ENCODE peak calls at places on chromosomes 12 and 14, in five cellular contexts. M is mesendoderm, B is H9, S is mesenchymal stem cell, V is trophoblast cell. C is an unnamed sample.

GRCh38 chr14:75851574-75851866 is 130.3 kb downstream of the TGFB3 start:
- DNase-seq in S (no peak), V (no peak), B (no peak), M (no peak), C (no peak)

GRCh38 chr12:26056335-26056734 is 68.5 kb downstream of the BHLHE41 start:
- DNase-seq in M (no peak), B (no peak), V (no peak), S (no peak), C (no peak)

GRCh38 chr12:80040075-80040738 is 59.1 kb upstream of the OTOGL start:
- DNase-seq in V (no peak), M (no peak), S (peak; percentile 93), B (no peak), C (no peak)

GRCh38 chr12:6367065-6367968 is 8.0 kb downstream of the SCNN1A start:
- DNase-seq in S (peak; percentile 42), V (no peak), B (no peak), M (no peak), C (no peak)

GRCh38 chr12:50788562-50788961 is 24.7 kb downstream of the ATF1 start:
- DNase-seq in M (no peak), S (peak; percentile 93), V (peak; percentile 90), B (no peak), C (no peak)

GRCh38 chr14:90851327-90852036 is 35.3 kb upstream of the TTC7B start:
- DNase-seq in S (no peak), M (no peak), B (no peak), V (no peak), C (no peak)

GRCh38 chr12:42410345-42410744 is 84.4 kb downstream of the PPHLN1 start:
- DNase-seq in S (no peak), B (no peak), M (no peak), V (no peak), C (no peak)

GRCh38 chr14:68140111-68140741 is 320.6 kb downstream of the RAD51B start:
- DNase-seq in S (peak; percentile 98), B (no peak), V (peak; percentile 80), M (peak; percentile 95), C (peak; percentile 37)

GRCh38 chr12:1839464-1839863 is 19.1 kb downstream of the LRTM2 start:
- DNase-seq in M (no peak), S (no peak), B (no peak), V (no peak), C (no peak)

GRCh38 chr14:77867476-77867875 is 67.6 kb downstream of the ADCK1 start:
- DNase-seq in B (no peak), M (no peak), V (no peak), S (no peak), C (no peak)

GRCh38 chr14:73784065-73784987 is 67.3 kb upstream of the PTGR2 start:
- DNase-seq in M (no peak), V (peak; percentile 78), S (peak; percentile 92), B (peak; percentile 27), C (no peak)

GRCh38 chr12:106234513-106234912 is 13.3 kb downstream of the CKAP4 start:
- DNase-seq in M (no peak), B (no peak), S (no peak), V (no peak), C (no peak)

GRCh38 chr12:31687101-31687527 is 27.6 kb downstream of the ETFBKMT start:
- DNase-seq in S (no peak), V (no peak), M (no peak), B (no peak), C (no peak)

GRCh38 chr12:4909397-4909733 is 340 bp upstream of the KCNA1 start:
- DNase-seq in S (no peak), V (no peak), B (peak; percentile 54), M (peak; percentile 11), C (no peak)

GRCh38 chr14:36069535-36069900 is 107.0 kb downstream of the PTCSC3 start:
- DNase-seq in V (peak; percentile 7), M (peak; percentile 66), B (peak; percentile 72), S (peak; percentile 45), C (peak; percentile 58)

DNA sequence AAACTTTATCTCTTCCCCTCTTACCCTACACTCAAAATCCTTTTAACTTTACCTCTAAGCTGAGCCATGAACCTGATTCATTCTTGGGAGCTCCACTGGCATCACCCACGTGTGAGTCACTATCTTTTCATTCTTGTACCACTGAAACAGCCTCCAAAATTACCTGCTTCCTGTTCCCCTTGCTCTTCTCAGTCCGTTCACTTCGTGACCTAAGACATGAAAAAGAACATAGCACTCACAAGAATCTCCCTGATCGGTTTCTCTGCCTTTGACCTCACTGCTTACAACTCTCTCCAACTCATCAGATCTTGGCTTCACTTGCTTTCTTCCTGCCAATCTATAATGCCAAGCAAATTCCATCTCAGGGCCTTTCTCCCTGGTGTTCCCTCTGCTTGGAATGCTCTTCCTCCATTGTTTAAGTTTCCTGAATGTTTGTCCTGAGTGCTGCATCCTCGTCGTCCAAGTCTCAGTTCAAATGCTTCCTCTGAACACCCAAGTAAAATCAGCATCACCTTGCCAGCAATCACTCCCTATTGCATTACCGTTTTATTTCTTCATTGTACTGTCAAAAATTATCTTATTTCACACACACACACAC is 9.2 kb downstream of the GLIPR1 start:
- DNase-seq in M (no peak), S (no peak), B (no peak), V (no peak), C (no peak)
- H2BK120ac ChIP-seq in M (no peak overlapping the region), S (no peak overlapping the region), B (no peak overlapping the region), V (no peak overlapping the region), C (no peak overlapping the region)

GRCh38 chr12:46477541-46477940 is 105.0 kb upstream of the SLC38A2 start:
- DNase-seq in V (no peak), M (no peak), B (no peak), S (peak; percentile 45), C (no peak)

GRCh38 chr12:46472893-46473633 is 100.5 kb upstream of the SLC38A2 start:
- DNase-seq in V (no peak), S (peak; percentile 68), M (no peak), B (no peak), C (no peak)

GRCh38 chr12:46478123-46478522 is 105.5 kb upstream of the SLC38A2 start:
- DNase-seq in B (no peak), M (no peak), V (no peak), S (no peak), C (no peak)

GRCh38 chr12:46473634-46474201 is 101.1 kb upstream of the SLC38A2 start:
- DNase-seq in M (peak; percentile 56), V (peak; percentile 83), S (peak; percentile 94), B (no peak), C (no peak)

GRCh38 chr12:46475972-46476645 is 103.5 kb upstream of the SLC38A2 start:
- DNase-seq in B (no peak), V (no peak), S (no peak), M (no peak), C (no peak)
- H2AK5ac ChIP-seq in B (no peak overlapping the region), V (no peak overlapping the region), S (peak overlapping the region; percentile 64), M (no peak overlapping the region), C (no peak overlapping the region)

GRCh38 chr12:124679047-124679446 is 111.6 kb upstream of the NCOR2 start:
- DNase-seq in S (no peak), V (no peak), B (no peak), M (no peak), C (no peak)
- H2BK120ac ChIP-seq in S (no peak overlapping the region), V (peak overlapping the region; percentile 43), B (no peak overlapping the region), M (no peak overlapping the region), C (no peak overlapping the region)

GRCh38 chr12:91173139-91173538 is 9.5 kb downstream of the DCN start:
- DNase-seq in B (no peak), M (no peak), S (no peak), V (no peak), C (no peak)
- H2AK5ac ChIP-seq in B (no peak overlapping the region), M (no peak overlapping the region), S (no peak overlapping the region), V (no peak overlapping the region), C (no peak overlapping the region)

DNA sequence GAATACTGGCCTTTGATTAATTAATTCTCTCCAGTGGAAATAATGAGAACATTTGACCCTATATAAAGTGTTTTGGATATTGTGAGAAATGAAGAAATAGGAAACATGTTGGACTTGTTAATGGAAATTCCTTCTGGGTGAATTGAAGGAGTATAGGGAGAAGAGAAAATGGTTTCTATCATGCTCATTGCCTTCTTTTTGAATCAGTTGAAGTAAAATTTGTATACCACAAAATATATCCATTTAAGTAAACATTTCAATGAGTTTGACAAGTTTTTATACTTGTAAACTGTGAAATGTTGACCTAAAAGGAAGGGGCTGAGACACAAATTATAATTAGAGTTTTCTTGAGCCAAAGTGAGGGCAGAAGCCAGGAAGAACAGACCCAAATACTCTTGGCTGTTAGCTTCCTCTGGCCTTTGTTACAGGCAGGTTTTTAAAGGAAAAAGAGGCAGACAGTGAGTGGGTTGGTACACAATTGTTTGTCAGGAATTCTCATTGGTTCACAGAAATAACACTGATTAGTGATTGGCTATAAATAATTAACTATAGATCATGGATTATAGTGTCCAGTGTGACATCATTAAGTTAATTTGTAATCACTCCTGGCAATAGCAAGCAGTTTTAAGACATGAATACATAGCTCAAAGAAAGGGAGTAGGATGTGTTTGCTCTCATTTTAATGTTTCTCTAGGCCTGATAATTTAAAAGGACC is 826 bp downstream of the ZNF705A start:
- DNase-seq in V (no peak), M (peak; percentile 6), B (no peak), S (no peak), C (no peak)
- H2BK120ac ChIP-seq in V (no peak overlapping the region), M (no peak overlapping the region), B (no peak overlapping the region), S (no peak overlapping the region), C (no peak overlapping the region)

DNA sequence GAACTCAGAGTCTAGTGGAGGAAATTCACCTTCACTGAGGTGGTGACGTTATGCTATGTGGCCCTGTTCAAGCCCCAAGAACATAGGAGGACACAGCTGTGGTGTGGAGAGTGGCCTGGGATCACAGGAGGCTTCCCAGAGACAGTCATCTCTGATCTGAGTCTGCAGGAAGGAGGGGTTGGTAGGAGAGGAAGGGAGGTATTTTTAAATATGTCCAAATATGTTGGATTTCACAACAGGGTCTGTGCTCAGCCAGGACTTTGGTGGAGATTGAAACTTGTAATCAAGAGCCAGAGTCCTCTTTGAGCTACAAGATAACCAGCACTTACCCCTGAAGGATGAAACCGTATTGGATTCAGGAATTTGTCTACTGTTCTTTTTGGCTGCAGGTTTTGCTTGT is 26.4 kb upstream of the MED13L start:
- DNase-seq in M (no peak), V (no peak), S (no peak), B (no peak), C (no peak)
- H2AK5ac ChIP-seq in M (no peak overlapping the region), V (no peak overlapping the region), S (no peak overlapping the region), B (no peak overlapping the region), C (no peak overlapping the region)

GRCh38 chr14:89444044-89444443 is 27.0 kb upstream of the FOXN3 start:
- DNase-seq in M (no peak), B (no peak), S (no peak), V (no peak), C (no peak)

GRCh38 chr14:89444536-89445125 is 27.6 kb upstream of the FOXN3 start:
- DNase-seq in S (peak; percentile 14), V (no peak), M (no peak), B (no peak), C (no peak)

GRCh38 chr14:89440997-89441909 is 24.2 kb upstream of the FOXN3 start:
- DNase-seq in S (no peak), B (peak; percentile 93), M (peak; percentile 93), V (no peak), C (no peak)

GRCh38 chr14:89442280-89442679 is 25.2 kb upstream of the FOXN3 start:
- DNase-seq in M (no peak), B (no peak), V (no peak), S (no peak), C (no peak)

GRCh38 chr14:89443002-89443660 is 26.1 kb upstream of the FOXN3 start:
- DNase-seq in B (no peak), S (no peak), M (peak; percentile 72), V (no peak), C (no peak)
- H2BK120ac ChIP-seq in B (no peak overlapping the region), S (no peak overlapping the region), M (peak overlapping the region; percentile 35), V (no peak overlapping the region), C (no peak overlapping the region)